ENCODE peak calls at places on chromosomes 5 and 9, in seven cellular contexts. J, D, G, B, Q, M and O are unnamed samples. For H3K27me3, the result is how much of the 10 kb centered on the place peaks cover.

GRCh38 chr5:142364251-142365145 is 39.7 kb upstream of the SPRY4 start:
- DNase-seq in B (peak), M (no peak), G (no peak), D (no peak), J (peak), Q (peak), O (peak)

GRCh38 chr9:34493972-34494535 is 28.7 kb downstream of the ENHO start:
- DNase-seq in M (no peak), G (peak), Q (peak), B (peak), D (peak), J (peak), O (peak)

GRCh38 chr5:31232273-31232888 is 38.9 kb downstream of the CDH6 start:
- DNase-seq in B (peak), J (peak), Q (no peak), G (peak), M (no peak), D (peak), O (no peak)

GRCh38 chr5:1011226-1011631 is 2.6 kb downstream of the NKD2 start:
- DNase-seq in B (no peak), M (peak), G (peak), J (peak), Q (peak), D (no peak), O (peak)

GRCh38 chr5:160799160-160799559 is 52.9 kb downstream of the ATP10B start:
- DNase-seq in D (no peak), M (no peak), B (no peak), J (no peak), G (peak), Q (no peak), O (no peak)

GRCh38 chr5:170390472-170390871 is 1.3 kb upstream of the KCNMB1 start:
- DNase-seq in B (no peak), D (no peak), J (no peak), Q (no peak), G (no peak), M (no peak), O (no peak)

GRCh38 chr5:52743970-52744369 is 43.7 kb upstream of the ITGA1 start:
- DNase-seq in D (peak), B (peak), J (no peak), G (peak), M (no peak), Q (no peak), O (no peak)

GRCh38 chr5:123512631-123513461 is 869 bp downstream of the CSNK1G3 start:
- DNase-seq in B (peak), Q (peak), M (peak), D (peak), J (peak), G (peak), O (peak)

GRCh38 chr5:66882592-66883227 is 286.5 kb downstream of the MAST4 start:
- DNase-seq in D (peak), Q (no peak), B (no peak), J (no peak), G (no peak), M (no peak), O (no peak)

GRCh38 chr9:265209-265900 is 50.7 kb downstream of the DOCK8 start:
- DNase-seq in M (no peak), B (no peak), D (no peak), Q (no peak), J (no peak), G (no peak), O (no peak)

GRCh38 chr9:18386091-18386490 is 87.9 kb upstream of the ADAMTSL1 start:
- DNase-seq in Q (no peak), G (no peak), M (no peak), D (no peak), J (no peak), B (no peak), O (no peak)

GRCh38 chr5:120372899-120373298 is 91.2 kb upstream of the PRR16 start:
- DNase-seq in J (no peak), M (no peak), B (peak), Q (no peak), D (no peak), G (peak), O (no peak)

GRCh38 chr9:69307446-69308216 is 17.4 kb upstream of the ENTREP1 start:
- DNase-seq in G (no peak), D (peak), Q (no peak), B (no peak), J (peak), M (no peak), O (no peak)

GRCh38 chr9:18358325-18358724 is 115.6 kb upstream of the ADAMTSL1 start:
- DNase-seq in Q (no peak), J (no peak), D (peak), M (no peak), G (no peak), B (no peak), O (no peak)

GRCh38 chr5:6088706-6089105 is 289.6 kb downstream of the MED10 start:
- DNase-seq in Q (no peak), B (no peak), M (no peak), J (no peak), D (no peak), G (no peak), O (no peak)

GRCh38 chr9:18405240-18405639 is 68.7 kb upstream of the ADAMTSL1 start:
- DNase-seq in Q (no peak), B (no peak), M (no peak), G (no peak), D (no peak), J (no peak), O (no peak)

GRCh38 chr5:139668064-139668880 is 20.1 kb downstream of the CXXC5 start:
- DNase-seq in M (no peak), G (peak), D (no peak), J (no peak), B (no peak), Q (peak), O (peak)

GRCh38 chr9:112271466-112272098 is 61.8 kb downstream of the PTBP3 start:
- DNase-seq in M (no peak), J (no peak), G (peak), B (no peak), Q (no peak), D (peak), O (no peak)

GRCh38 chr5:138177936-138178515 is 404 bp downstream of the BRD8 start:
- DNase-seq in D (no peak), B (peak), G (peak), Q (no peak), M (no peak), J (no peak), O (peak)

GRCh38 chr9:128124451-128124850 is 3.1 kb downstream of the PTGES2 start:
- DNase-seq in M (peak), J (no peak), D (no peak), G (no peak), Q (peak), B (no peak), O (peak)

GRCh38 chr9:71806916-71807315 is 38.6 kb upstream of the CEMIP2 start:
- DNase-seq in J (peak), M (no peak), B (peak), D (peak), Q (peak), G (peak), O (peak)

GRCh38 chr5:76716456-76717157 is 681 bp downstream of the F2R start:
- DNase-seq in G (no peak), J (peak), M (no peak), Q (no peak), B (peak), D (no peak), O (peak)

GRCh38 chr5:181245427-181246275 is 1.9 kb upstream of the RACK1 start:
- DNase-seq in B (no peak), D (no peak), G (no peak), J (peak), Q (no peak), M (no peak), O (no peak)

GRCh38 chr9:133614678-133615077 is 5.5 kb upstream of the FAM163B start:
- DNase-seq in J (no peak), G (no peak), B (no peak), Q (no peak), M (peak), D (no peak), O (no peak)

GRCh38 chr9:133613396-133613795 is 4.2 kb upstream of the FAM163B start:
- DNase-seq in J (no peak), G (no peak), B (no peak), D (no peak), M (no peak), Q (no peak), O (peak)

GRCh38 chr9:133612816-133613215 is 3.6 kb upstream of the FAM163B start:
- DNase-seq in Q (no peak), J (no peak), B (no peak), G (no peak), D (no peak), M (peak), O (peak)

GRCh38 chr9:133615101-133615896 is 6.1 kb upstream of the FAM163B start:
- DNase-seq in G (no peak), J (no peak), B (no peak), M (peak), D (no peak), Q (no peak), O (no peak)

GRCh38 chr9:133614056-133614455 is 4.9 kb upstream of the FAM163B start:
- DNase-seq in J (no peak), B (no peak), M (peak), D (no peak), Q (no peak), G (no peak), O (peak)
- H3K27me3 ChIP-seq in J (under half), B (half or more), M (under half), D (under half), Q (under half), G (under half), O (half or more)

DNA sequence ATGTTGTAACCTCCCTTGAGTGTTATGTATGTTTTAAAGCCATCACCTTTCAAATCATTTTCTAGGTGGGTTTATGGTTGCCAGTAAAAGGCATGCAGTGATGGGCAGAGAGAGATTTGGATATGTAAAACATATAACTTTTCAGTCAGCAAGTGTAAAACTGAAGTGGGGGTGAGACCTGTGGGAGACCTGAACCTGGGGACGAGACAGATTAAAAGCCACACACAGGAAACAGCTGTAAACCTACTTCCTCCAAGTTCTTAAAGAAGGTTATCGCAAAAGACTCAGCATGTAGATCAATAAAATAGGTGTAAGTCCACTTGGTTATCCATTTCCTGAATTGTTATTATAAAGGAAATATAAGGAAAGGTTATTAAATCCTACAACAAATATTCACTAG is 76.6 kb downstream of the YIPF5 start:
- DNase-seq in B (no peak), D (no peak), Q (no peak), G (no peak), J (no peak), M (no peak), O (no peak)
- H3K27me3 ChIP-seq in B (under half), D (under half), Q (under half), G (under half), J (under half), M (under half), O (under half)

GRCh38 chr5:73291873-73292272 is 118.9 kb downstream of the TMEM174 start:
- DNase-seq in M (no peak), G (no peak), D (no peak), B (no peak), Q (no peak), J (no peak), O (no peak)

GRCh38 chr5:73295447-73295846 is 122.5 kb downstream of the TMEM174 start:
- DNase-seq in Q (no peak), B (no peak), D (no peak), J (no peak), G (no peak), M (no peak), O (no peak)

GRCh38 chr5:73290242-73290641 is 117.2 kb downstream of the TMEM174 start:
- DNase-seq in Q (no peak), B (no peak), D (no peak), M (no peak), G (no peak), J (no peak), O (no peak)

GRCh38 chr5:73296772-73297171 is 123.8 kb downstream of the TMEM174 start:
- DNase-seq in G (no peak), B (no peak), J (no peak), M (no peak), Q (no peak), D (peak), O (no peak)

DNA sequence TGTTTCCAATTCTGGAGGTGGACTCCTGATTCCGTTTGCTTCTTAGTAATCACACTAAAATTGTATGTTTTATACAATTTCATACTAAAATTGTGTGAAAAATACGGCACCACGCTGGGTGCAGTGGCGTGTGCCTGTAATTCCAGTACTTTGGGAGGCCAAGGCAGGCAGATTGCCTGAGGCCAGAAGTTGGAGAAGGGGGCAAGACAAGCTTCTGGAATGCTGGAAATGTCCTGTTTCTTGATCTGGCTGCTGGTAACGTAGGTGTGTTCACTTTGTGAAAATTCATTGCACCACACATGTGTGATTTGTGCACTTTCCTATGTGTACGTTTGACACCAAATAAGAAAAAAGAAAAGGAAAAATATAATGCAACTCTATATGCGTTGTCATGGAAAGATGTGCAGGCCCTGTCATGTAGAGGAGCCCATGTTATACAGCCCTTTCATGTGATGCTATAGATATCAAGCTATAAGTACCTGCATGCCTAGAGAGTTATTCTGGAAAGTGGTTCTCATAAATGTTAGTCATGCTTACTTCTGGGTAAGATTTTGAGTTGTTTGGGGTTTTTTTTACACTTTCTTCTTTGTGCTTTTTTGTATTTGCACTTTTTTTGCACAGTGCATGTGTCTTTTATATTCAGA is 119.9 kb downstream of the TMEM174 start:
- DNase-seq in M (no peak), D (no peak), J (no peak), B (no peak), G (no peak), Q (no peak), O (no peak)
- H3K27me3 ChIP-seq in M (under half), D (under half), J (under half), B (half or more), G (under half), Q (under half), O (half or more)

DNA sequence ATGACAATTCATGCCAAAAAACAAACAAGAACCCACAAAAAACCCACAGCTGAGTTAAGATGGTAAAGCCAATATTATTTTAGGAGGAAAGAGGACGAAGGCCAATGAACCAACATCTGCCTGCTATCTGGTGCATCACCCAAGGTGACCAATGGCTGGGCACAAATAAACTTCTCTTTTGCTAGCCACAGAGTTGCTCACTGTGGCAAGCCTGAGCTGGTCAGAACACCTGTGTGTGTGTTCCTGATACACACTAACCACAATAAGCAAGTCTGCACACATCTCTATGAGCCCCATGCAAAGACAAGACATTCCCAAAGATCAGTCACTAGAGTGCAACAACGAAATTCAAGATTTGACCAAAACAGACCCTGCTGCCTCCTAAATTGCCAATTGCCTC is 63.1 kb downstream of the RNF38 start:
- DNase-seq in G (no peak), D (no peak), B (no peak), M (no peak), Q (no peak), J (no peak), O (no peak)
- H3K27me3 ChIP-seq in G (under half), D (under half), B (under half), M (under half), Q (under half), J (under half), O (under half)